ENCODE peak calls at places on chromosomes 7 and 10, in eight cellular contexts. K is SK-N-SH; H is thoracic aorta; A is AG04450; E is HepG2; B is gastrocnemius medialis; D is CD4-positive, alpha-beta T cell; G is endodermal cell. S is an unnamed sample.

GRCh38 chr7:74449809-74450397 is 3.8 kb upstream of the GTF2IRD1 start:
- DNase-seq in K (peak; percentile 92), H (no peak), A (no peak), E (peak; percentile 61), B (peak; percentile 11), D (peak; percentile 50), G (peak; percentile 94), S (no peak)

GRCh38 chr10:103265712-103266329 is 11.1 kb upstream of the INA start:
- DNase-seq in K (no peak), H (no peak), A (no peak), E (peak; percentile 63), B (no peak), D (peak; percentile 22), G (peak; percentile 93), S (no peak)

GRCh38 chr7:135644154-135644553 is 18.2 kb upstream of the STMP1 start:
- DNase-seq in K (no peak), H (no peak), A (no peak), E (no peak), B (no peak), D (no peak), G (no peak), S (no peak)

GRCh38 chr7:36203081-36203775 is 50.2 kb downstream of the EEPD1 start:
- DNase-seq in K (peak; percentile 67), H (no peak), A (no peak), E (no peak), B (no peak), D (no peak), G (peak; percentile 38), S (no peak)

GRCh38 chr10:49187950-49188761 is at the start of gene TMEM273:
- DNase-seq in K (no peak), H (no peak), A (no peak), E (no peak), B (peak; percentile 59), D (no peak), G (no peak), S (peak; percentile 50)

GRCh38 chr10:5833814-5834213 is 20.6 kb upstream of the GDI2 start:
- DNase-seq in K (peak; percentile 49), H (no peak), A (no peak), E (no peak), B (no peak), D (no peak), G (peak; percentile 42), S (no peak)

GRCh38 chr10:82981137-82981723 is 1106.2 kb downstream of the NRG3 start:
- DNase-seq in K (no peak), H (no peak), A (peak; percentile 6), E (no peak), B (no peak), D (no peak), G (no peak), S (no peak)

GRCh38 chr7:79930604-79931003 is 204.0 kb upstream of the GNAI1 start:
- DNase-seq in K (no peak), H (no peak), A (no peak), E (no peak), B (no peak), D (no peak), G (no peak), S (no peak)

GRCh38 chr7:39987641-39988347 is 37.7 kb downstream of the CDK13 start:
- DNase-seq in K (no peak), H (no peak), A (no peak), E (no peak), B (no peak), D (peak; percentile 43), G (no peak), S (no peak)

GRCh38 chr7:15007507-15007906 is 105.0 kb upstream of the DGKB start:
- DNase-seq in K (peak; percentile 1), H (no peak), A (no peak), E (peak; percentile 3), B (no peak), D (no peak), G (peak; percentile 78), S (no peak)

GRCh38 chr7:691361-692045 is 35.0 kb upstream of the DNAAF5 start:
- DNase-seq in K (no peak), H (no peak), A (no peak), E (no peak), B (no peak), D (no peak), G (peak; percentile 29), S (no peak)

GRCh38 chr7:148911626-148912025 is 27.5 kb upstream of the EZH2 start:
- DNase-seq in K (no peak), H (no peak), A (no peak), E (no peak), B (no peak), D (no peak), G (no peak), S (no peak)

GRCh38 chr10:71393841-71394475 is 2.8 kb upstream of the CDH23 start:
- DNase-seq in K (no peak), H (no peak), A (no peak), E (no peak), B (no peak), D (no peak), G (peak; percentile 23), S (peak; percentile 31)

GRCh38 chr7:79272066-79272669 is 181.3 kb downstream of the MAGI2 start:
- DNase-seq in K (peak; percentile 41), H (no peak), A (no peak), E (peak; percentile 30), B (no peak), D (no peak), G (no peak), S (no peak)

GRCh38 chr10:1542941-1543340 is 194.4 kb downstream of the ADARB2 start:
- DNase-seq in K (no peak), H (no peak), A (no peak), E (no peak), B (no peak), D (no peak), G (no peak), S (no peak)

GRCh38 chr7:78473902-78474301 is 675.3 kb downstream of the PHTF2 start:
- DNase-seq in K (peak; percentile 11), H (no peak), A (no peak), E (no peak), B (no peak), D (no peak), G (no peak), S (no peak)

GRCh38 chr10:120477723-120478270 is 20.8 kb downstream of the PLPP4 start:
- DNase-seq in K (no peak), H (no peak), A (no peak), E (no peak), B (no peak), D (no peak), G (no peak), S (no peak)

GRCh38 chr7:69114374-69114773 is 483.9 kb upstream of the AUTS2 start:
- DNase-seq in K (no peak), H (no peak), A (no peak), E (no peak), B (no peak), D (no peak), G (no peak), S (no peak)

GRCh38 chr7:18792866-18793595 is 297.5 kb downstream of the HDAC9 start:
- DNase-seq in K (no peak), H (no peak), A (peak; percentile 48), E (no peak), B (no peak), D (no peak), G (no peak), S (no peak)

GRCh38 chr10:132554991-132555647 is 17.5 kb downstream of the INPP5A start:
- DNase-seq in K (no peak), H (no peak), A (no peak), E (no peak), B (no peak), D (peak; percentile 54), G (no peak), S (no peak)

GRCh38 chr7:143447500-143447899 is 4.2 kb downstream of the TAS2R60 start:
- DNase-seq in K (no peak), H (no peak), A (no peak), E (no peak), B (no peak), D (no peak), G (no peak), S (no peak)

GRCh38 chr7:50982626-50983025 is 199.9 kb upstream of the GRB10 start:
- DNase-seq in K (no peak), H (no peak), A (no peak), E (no peak), B (no peak), D (no peak), G (peak; percentile 84), S (no peak)

GRCh38 chr7:128863433-128863989 is 855 bp downstream of the ATP6V1F start:
- DNase-seq in K (peak; percentile 91), H (no peak), A (peak; percentile 48), E (peak; percentile 65), B (no peak), D (peak; percentile 46), G (peak; percentile 87), S (no peak)

GRCh38 chr10:102230861-102231356 is 4.8 kb downstream of the ELOVL3 start:
- DNase-seq in K (peak; percentile 74), H (no peak), A (no peak), E (no peak), B (no peak), D (peak; percentile 20), G (peak; percentile 90), S (no peak)
- H3K27me3 ChIP-seq in K (peaks cover 17% of the 10 kb centered on the region), H (peaks cover 11% of the 10 kb centered on the region), A (peaks cover 33% of the 10 kb centered on the region), E (peaks cover 1% of the 10 kb centered on the region), B (no peaks in the 10 kb centered on the region), D (peaks cover 50% of the 10 kb centered on the region), G (peaks cover 99% of the 10 kb centered on the region), S (peaks cover 20% of the 10 kb centered on the region)

DNA sequence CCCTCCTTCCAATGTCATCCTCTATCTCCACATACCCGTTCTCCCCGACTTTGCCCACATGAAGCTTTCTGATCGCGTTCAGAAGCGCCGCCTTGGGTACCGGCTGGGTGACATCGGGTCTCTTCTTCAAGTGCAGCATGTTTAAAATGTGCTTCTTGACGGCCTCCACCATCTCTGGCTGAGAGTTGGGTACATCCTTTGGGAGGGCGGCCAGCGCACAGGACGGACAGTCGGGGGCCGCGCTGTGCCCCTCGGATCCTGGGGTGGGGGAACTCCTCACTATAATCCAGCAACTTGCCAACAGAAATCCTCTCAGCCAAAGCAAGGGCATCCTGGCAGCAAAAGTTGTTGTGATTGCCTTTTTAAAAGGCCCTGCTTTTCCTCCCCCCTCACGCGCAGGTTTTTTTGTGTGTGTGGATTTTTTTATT is 2.8 kb downstream of the INHBA start:
- DNase-seq in K (no peak), H (no peak), A (no peak), E (no peak), B (no peak), D (no peak), G (peak; percentile 60), S (no peak)
- H3K27ac ChIP-seq in K (peak overlapping the region; percentile 29), H (peak overlapping the region; percentile 88), A (peak overlapping the region; percentile 91), E (no peak overlapping the region), B (no peak overlapping the region), D (no peak overlapping the region), G (no peak overlapping the region), S (peak overlapping the region; percentile 88)

GRCh38 chr10:123952099-123952498 is 60.5 kb upstream of the CPXM2 start:
- DNase-seq in K (no peak), H (no peak), A (no peak), E (no peak), B (no peak), D (no peak), G (no peak), S (no peak)
- H3K27me3 ChIP-seq in K (no peaks in the 10 kb centered on the region), H (no peaks in the 10 kb centered on the region), A (no peaks in the 10 kb centered on the region), E (peaks cover 3% of the 10 kb centered on the region), B (no peaks in the 10 kb centered on the region), D (peaks cover 9% of the 10 kb centered on the region), G (no peaks in the 10 kb centered on the region), S (no peaks in the 10 kb centered on the region)

DNA sequence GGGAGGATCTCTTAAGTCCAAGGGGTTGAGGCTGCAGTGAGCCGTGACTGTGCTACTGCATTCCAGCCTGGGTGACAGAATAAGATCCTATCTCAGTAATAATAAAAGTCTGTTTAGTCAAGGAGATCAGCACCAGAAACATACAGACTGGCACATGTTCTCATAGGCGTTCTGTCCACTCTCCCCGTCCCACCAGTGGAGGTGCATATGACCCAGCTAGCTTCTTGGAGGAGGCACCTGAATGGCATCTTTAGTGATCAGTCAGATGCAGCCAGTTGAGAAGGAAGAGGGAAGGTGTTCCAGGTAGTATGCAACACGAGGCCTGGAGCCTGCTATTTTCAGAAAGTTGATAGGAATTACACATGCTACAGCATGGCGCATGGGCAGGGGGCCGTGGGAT is 45.3 kb upstream of the SVIL start:
- DNase-seq in K (no peak), H (no peak), A (no peak), E (no peak), B (no peak), D (no peak), G (no peak), S (no peak)
- H3K27ac ChIP-seq in K (no peak overlapping the region), H (no peak overlapping the region), A (no peak overlapping the region), E (no peak overlapping the region), B (no peak overlapping the region), D (peak overlapping the region; percentile 58), G (no peak overlapping the region), S (peak overlapping the region; percentile 42)

S was measured in ascending aorta.